ENCODE peak calls at places on chromosomes 2 and 18, in ten cellular contexts. P is AG10803; Z is mesothelial cell of epicardium; K is AG09309; W is PC-9; Y is CD8-positive, alpha-beta T cell; Q is spleen; H is B cell; L is fibroblast of pulmonary artery; N is bronchial epithelial cell. I is an unnamed sample.
A peak's percentile ranks its signal among the peaks of the same experiment; 100 is the strongest.

GRCh38 chr2:136727973-136728699 is 37.2 kb upstream of the THSD7B start:
- DNase-seq in P (no peak), Z (no peak), K (no peak), W (no peak), Y (no peak), Q (no peak), H (no peak), L (no peak), N (no peak), I (no peak)

GRCh38 chr2:157302492-157303099 is 23.0 kb downstream of the ERMN start:
- DNase-seq in P (peak; percentile 50), Z (no peak), K (no peak), W (no peak), Y (peak; percentile 2), Q (no peak), H (peak; percentile 55), L (peak; percentile 68), N (peak; percentile 36), I (peak; percentile 34)

GRCh38 chr2:178978667-178979066 is 71.3 kb downstream of the CCDC141 start:
- DNase-seq in P (no peak), Z (no peak), K (no peak), W (no peak), Y (no peak), Q (no peak), H (no peak), L (no peak), N (no peak), I (no peak)

GRCh38 chr2:43708178-43708577 is 31.9 kb upstream of the C1GALT1C1L start:
- DNase-seq in P (no peak), Z (no peak), K (no peak), W (no peak), Y (no peak), Q (no peak), H (no peak), L (peak; percentile 50), N (no peak), I (no peak)

GRCh38 chr2:12765203-12765602 is 48.5 kb downstream of the TRIB2 start:
- DNase-seq in P (no peak), Z (no peak), K (no peak), W (no peak), Y (no peak), Q (no peak), H (no peak), L (no peak), N (peak; percentile 60), I (no peak)

GRCh38 chr2:206971805-206972204 is 32.5 kb downstream of the CPO start:
- DNase-seq in P (peak; percentile 89), Z (no peak), K (peak; percentile 74), W (no peak), Y (no peak), Q (no peak), H (no peak), L (peak; percentile 31), N (peak; percentile 34), I (no peak)

GRCh38 chr2:180352620-180353019 is 345.5 kb upstream of the CWC22 start:
- DNase-seq in P (no peak), Z (no peak), K (no peak), W (no peak), Y (no peak), Q (no peak), H (no peak), L (no peak), N (no peak), I (no peak)

GRCh38 chr2:40430741-40431599 is 20.9 kb downstream of the SLC8A1 start:
- DNase-seq in P (peak; percentile 45), Z (no peak), K (no peak), W (no peak), Y (no peak), Q (no peak), H (no peak), L (no peak), N (no peak), I (no peak)

GRCh38 chr18:52700757-52701156 is 360.8 kb downstream of the DCC start:
- DNase-seq in P (no peak), Z (no peak), K (no peak), W (no peak), Y (no peak), Q (no peak), H (no peak), L (no peak), N (no peak), I (no peak)

GRCh38 chr2:105865222-105865913 is 120.7 kb downstream of the NCK2 start:
- DNase-seq in P (peak; percentile 38), Z (no peak), K (no peak), W (no peak), Y (no peak), Q (no peak), H (no peak), L (peak; percentile 18), N (peak; percentile 25), I (no peak)

GRCh38 chr2:55156326-55156725 is 75.8 kb downstream of the CLHC1 start:
- DNase-seq in P (peak; percentile 85), Z (no peak), K (no peak), W (no peak), Y (no peak), Q (no peak), H (no peak), L (no peak), N (no peak), I (no peak)

GRCh38 chr2:67828066-67828465 is 234.7 kb downstream of the C1D start:
- DNase-seq in P (no peak), Z (no peak), K (no peak), W (no peak), Y (no peak), Q (no peak), H (no peak), L (no peak), N (peak; percentile 67), I (no peak)

GRCh38 chr2:73112913-73113633 is at the start of gene RAB11FIP5:
- DNase-seq in P (peak; percentile 80), Z (peak; percentile 84), K (peak; percentile 32), W (peak; percentile 88), Y (peak; percentile 43), Q (peak; percentile 91), H (peak; percentile 87), L (peak; percentile 76), N (peak; percentile 84), I (peak; percentile 85)
- TF ChIP-seq CTCF in P (no peak), Z (no peak), K (no peak), W (no peak), Y (no peak), Q (no peak), H (no peak), L (no peak), N (no peak), I (no peak)

DNA sequence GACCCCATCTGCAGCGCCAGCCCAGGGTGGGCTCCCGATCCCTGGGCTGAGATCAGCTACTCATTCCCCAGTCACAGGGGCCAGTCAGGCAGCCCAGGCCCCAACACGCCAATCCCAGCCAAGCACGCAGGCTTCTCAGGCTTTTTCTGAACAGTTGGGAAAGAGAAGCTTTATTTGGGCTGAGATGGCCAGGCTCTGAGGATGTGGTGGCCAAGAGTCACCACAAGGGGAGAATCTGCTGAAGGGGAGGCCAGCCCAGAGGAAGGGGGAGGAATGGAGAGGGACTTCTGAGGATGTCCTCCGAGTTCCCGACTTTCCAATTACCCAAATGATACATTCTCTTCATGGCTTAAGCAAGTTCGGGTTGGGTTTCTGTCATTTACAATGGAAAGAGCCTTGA is 2.8 kb upstream of the DIPK1C start:
- DNase-seq in P (no peak), Z (peak; percentile 30), K (no peak), W (no peak), Y (no peak), Q (no peak), H (no peak), L (no peak), N (no peak), I (no peak)
- TF ChIP-seq CTCF in P (peak; percentile 28), Z (peak; percentile 40), K (peak; percentile 26), W (no peak), Y (no peak), Q (no peak), H (no peak), L (peak; percentile 25), N (no peak), I (no peak)

GRCh38 chr2:176555781-176556180 is 286.5 kb downstream of the MTX2 start:
- DNase-seq in P (no peak), Z (no peak), K (no peak), W (peak; percentile 20), Y (no peak), Q (no peak), H (no peak), L (no peak), N (peak; percentile 21), I (no peak)

GRCh38 chr2:176558574-176559140 is 289.4 kb downstream of the MTX2 start:
- DNase-seq in P (peak; percentile 29), Z (no peak), K (no peak), W (no peak), Y (no peak), Q (no peak), H (no peak), L (no peak), N (no peak), I (no peak)

GRCh38 chr2:176556383-176556782 is 287.1 kb downstream of the MTX2 start:
- DNase-seq in P (no peak), Z (no peak), K (no peak), W (no peak), Y (no peak), Q (no peak), H (no peak), L (no peak), N (no peak), I (no peak)

GRCh38 chr2:176560296-176560695 is 291.1 kb downstream of the MTX2 start:
- DNase-seq in P (peak; percentile 55), Z (no peak), K (no peak), W (no peak), Y (no peak), Q (no peak), H (no peak), L (no peak), N (no peak), I (no peak)

GRCh38 chr2:176557821-176558220 is 288.6 kb downstream of the MTX2 start:
- DNase-seq in P (no peak), Z (no peak), K (no peak), W (no peak), Y (no peak), Q (no peak), H (no peak), L (no peak), N (no peak), I (no peak)
- TF ChIP-seq CTCF in P (no peak), Z (no peak), K (no peak), W (no peak), Y (no peak), Q (no peak), H (no peak), L (no peak), N (no peak), I (no peak)

DNA sequence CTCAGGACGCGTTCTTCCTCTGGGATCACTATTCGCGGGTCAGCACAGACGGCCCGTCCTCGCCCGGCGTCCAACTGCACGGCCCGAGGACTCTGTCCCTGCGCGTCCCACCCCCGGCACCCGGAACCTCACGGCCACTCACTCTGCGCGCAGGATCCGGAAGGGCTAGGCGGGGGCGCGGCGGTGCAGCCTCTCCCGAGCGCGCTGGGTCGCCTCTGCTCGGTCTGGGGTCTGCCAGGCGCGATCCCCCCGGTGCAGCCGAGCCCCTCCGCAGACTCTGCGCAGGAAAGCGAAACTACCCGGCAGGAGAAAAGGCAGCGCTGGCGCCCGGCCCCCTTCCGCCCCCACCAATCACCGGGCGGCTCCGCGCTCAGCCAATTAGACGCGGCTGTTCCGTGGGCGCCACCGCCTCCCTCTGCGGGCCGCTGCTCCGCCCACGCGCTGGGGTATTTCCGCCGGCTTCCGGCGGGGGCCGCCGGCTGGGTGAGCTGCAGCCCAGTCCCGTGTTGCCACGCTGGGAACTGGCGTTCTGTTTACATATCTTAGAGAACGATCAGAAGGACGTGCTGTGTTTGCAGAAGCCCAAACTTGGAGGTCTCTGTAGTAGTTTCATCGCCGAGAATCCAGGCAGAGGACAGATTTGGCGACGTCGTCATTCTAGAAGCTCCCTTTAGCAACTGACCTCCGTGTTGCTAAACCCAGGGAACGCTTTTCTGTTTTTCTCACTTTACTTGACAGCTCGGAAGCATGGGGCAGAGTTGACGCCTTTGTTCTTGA is at the start of gene STAT1:
- DNase-seq in P (peak; percentile 94), Z (peak; percentile 97), K (peak; percentile 68), W (peak; percentile 90), Y (peak; percentile 95), Q (peak; percentile 97), H (peak; percentile 98), L (peak; percentile 94), N (peak; percentile 72), I (peak; percentile 97)
- TF ChIP-seq CTCF in P (no peak), Z (no peak), K (no peak), W (no peak), Y (no peak), Q (peak; percentile 52), H (no peak), L (no peak), N (no peak), I (no peak)